ENCODE peak calls at places on chromosomes 16 and 17, in seven cellular contexts. B, Q, M, P, W, A and R are unnamed samples.

GRCh38 chr17:49390548-49391324 is 23.9 kb downstream of the PHB1 start:
- DNase-seq in B (no peak), Q (no peak), M (no peak), P (no peak), W (no peak), A (no peak), R (no peak)

GRCh38 chr17:49197346-49197998 is 12.9 kb downstream of the GNGT2 start:
- DNase-seq in B (no peak), Q (no peak), M (peak), P (no peak), W (no peak), A (no peak), R (no peak)

GRCh38 chr17:77995146-77995852 is 36.8 kb downstream of the TNRC6C start:
- DNase-seq in B (no peak), Q (peak), M (no peak), P (no peak), W (no peak), A (no peak), R (no peak)

GRCh38 chr16:30786115-30786935 is 680 bp downstream of the ZNF629 start:
- DNase-seq in B (no peak), Q (peak), M (peak), P (no peak), W (no peak), A (no peak), R (peak)

GRCh38 chr17:57257213-57257873 is 1.0 kb downstream of the MSI2 start:
- DNase-seq in B (no peak), Q (peak), M (no peak), P (no peak), W (no peak), A (no peak), R (no peak)

GRCh38 chr16:54867302-54867832 is 63.3 kb upstream of the IRX5 start:
- DNase-seq in B (no peak), Q (no peak), M (no peak), P (no peak), W (no peak), A (no peak), R (no peak)

GRCh38 chr17:64001763-64002529 is 3.8 kb downstream of the PRR29 start:
- DNase-seq in B (no peak), Q (peak), M (peak), P (no peak), W (no peak), A (no peak), R (peak)

GRCh38 chr17:50066995-50067394 is 11.1 kb downstream of the ITGA3 start:
- DNase-seq in B (no peak), Q (no peak), M (no peak), P (no peak), W (no peak), A (no peak), R (no peak)

GRCh38 chr16:29821663-29822115 is 1.4 kb downstream of the MVP start:
- DNase-seq in B (no peak), Q (no peak), M (no peak), P (no peak), W (no peak), A (no peak), R (no peak)

GRCh38 chr17:77331161-77331864 is 190.5 kb downstream of the SEC14L1 start:
- DNase-seq in B (no peak), Q (peak), M (peak), P (peak), W (no peak), A (no peak), R (peak)

GRCh38 chr17:34511265-34511664 is 68.1 kb upstream of the TMEM132E start:
- DNase-seq in B (no peak), Q (peak), M (no peak), P (no peak), W (no peak), A (no peak), R (no peak)

GRCh38 chr17:13825526-13826040 is 223.9 kb upstream of the HS3ST3A1 start:
- DNase-seq in B (no peak), Q (no peak), M (no peak), P (no peak), W (peak), A (no peak), R (no peak)

GRCh38 chr17:57994436-57994835 is 6.4 kb upstream of the VEZF1 start:
- DNase-seq in B (no peak), Q (no peak), M (no peak), P (no peak), W (no peak), A (no peak), R (no peak)

GRCh38 chr17:37106049-37106448 is 157.3 kb downstream of the AATF start:
- DNase-seq in B (no peak), Q (no peak), M (no peak), P (peak), W (no peak), A (no peak), R (no peak)

GRCh38 chr16:15404792-15405191 is 9.2 kb downstream of the MPV17L start:
- DNase-seq in B (no peak), Q (no peak), M (no peak), P (no peak), W (no peak), A (no peak), R (no peak)

GRCh38 chr17:33290156-33290697 is 2.9 kb downstream of the ASIC2 start:
- DNase-seq in B (no peak), Q (no peak), M (no peak), P (no peak), W (no peak), A (no peak), R (no peak)

GRCh38 chr16:58515871-58516767 is 802 bp downstream of the SETD6 start:
- DNase-seq in B (no peak), Q (no peak), M (peak), P (no peak), W (no peak), A (no peak), R (peak)

GRCh38 chr17:59001158-59001814 is 105.4 kb downstream of the TRIM37 start:
- DNase-seq in B (no peak), Q (no peak), M (peak), P (no peak), W (no peak), A (no peak), R (no peak)

GRCh38 chr17:44005865-44006580 is 1.6 kb downstream of the NAGS start:
- DNase-seq in B (no peak), Q (peak), M (peak), P (no peak), W (no peak), A (no peak), R (peak)

GRCh38 chr17:51121620-51122472 is 1.2 kb upstream of the SPAG9 start:
- DNase-seq in B (peak), Q (peak), M (peak), P (peak), W (peak), A (peak), R (peak)

GRCh38 chr16:88773812-88774291 is 11.2 kb downstream of the PIEZO1 start:
- DNase-seq in B (no peak), Q (no peak), M (peak), P (no peak), W (no peak), A (no peak), R (no peak)
- H3K4me3 ChIP-seq in B (peak), Q (no peak), M (no peak), P (peak), W (peak), A (no peak), R (no peak)

GRCh38 chr16:27242398-27242797 is 26.2 kb downstream of the NSMCE1 start:
- DNase-seq in B (no peak), Q (no peak), M (peak), P (no peak), W (no peak), A (no peak), R (no peak)
- H3K4me3 ChIP-seq in B (peak), Q (no peak), M (no peak), P (no peak), W (peak), A (no peak), R (no peak)

DNA sequence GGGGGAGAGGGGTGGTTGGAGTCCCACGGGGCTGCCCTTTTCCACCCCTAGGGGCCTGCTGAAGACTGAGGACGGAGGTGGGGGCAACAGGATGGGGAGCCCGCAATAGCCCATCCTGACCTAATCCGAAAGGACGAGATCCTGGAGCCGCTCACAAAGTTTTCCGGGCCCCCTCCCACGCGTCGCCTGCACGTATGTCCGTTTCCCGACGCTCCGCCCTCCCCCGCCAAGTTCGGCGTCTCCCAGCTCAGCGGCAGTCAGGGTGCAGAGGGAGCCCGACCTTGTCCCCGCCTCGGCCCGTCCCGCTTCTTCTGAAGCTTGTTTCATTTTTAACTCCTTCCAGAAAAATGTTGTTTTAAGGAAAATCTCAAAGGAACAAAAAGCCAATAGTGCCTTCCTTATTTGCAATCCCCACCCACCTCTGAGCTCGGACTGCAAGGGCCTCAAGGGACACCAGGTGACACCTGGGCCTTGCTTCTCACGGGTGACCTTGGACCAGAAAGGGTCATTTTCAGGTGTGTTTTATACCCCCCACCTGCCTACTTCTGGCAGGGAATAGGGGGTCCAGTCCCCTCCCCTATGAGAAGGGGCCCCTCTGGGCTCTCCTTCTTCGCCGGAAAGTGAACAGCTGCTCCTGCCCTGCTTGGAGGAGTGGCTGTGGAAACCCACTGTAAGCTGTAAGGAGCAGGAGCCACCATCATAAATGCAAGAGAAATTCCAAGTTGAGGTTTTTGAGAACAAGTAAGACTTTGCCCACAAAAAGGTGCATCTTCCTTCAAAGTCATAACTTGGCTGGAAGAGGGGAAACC is 3.4 kb upstream of the ZNF423 start:
- DNase-seq in B (no peak), Q (no peak), M (peak), P (no peak), W (no peak), A (no peak), R (peak)
- H3K4me3 ChIP-seq in B (peak), Q (no peak), M (no peak), P (no peak), W (peak), A (no peak), R (peak)

GRCh38 chr17:68296217-68297140 is 5.2 kb downstream of the ARSG start:
- DNase-seq in B (no peak), Q (no peak), M (no peak), P (peak), W (no peak), A (no peak), R (peak)
- H3K4me3 ChIP-seq in B (no peak), Q (no peak), M (no peak), P (peak), W (no peak), A (no peak), R (no peak)